ENCODE peak calls at places on chromosomes 2 and 18, in eight cellular contexts. W is body of pancreas, U is A549, D is transverse colon, X is Peyer's patch, N is ovary, Y is esophagus squamous epithelium, Z is uterus. E is an unnamed sample.
A peak's percentile ranks its signal among the peaks of the same experiment; 100 is the strongest.

GRCh38 chr2:167964650-167965404 is 282.6 kb downstream of the STK39 start:
- DNase-seq in U (no peak), W (no peak), X (no peak), D (no peak), Z (no peak), N (no peak), Y (no peak), E (no peak)

GRCh38 chr2:60961457-60961856 is 56.1 kb upstream of the PEX13 start:
- DNase-seq in U (peak; percentile 63), D (no peak), Y (no peak), N (no peak), Z (no peak), W (no peak), X (no peak), E (no peak)

GRCh38 chr2:30373881-30374302 is 73.2 kb upstream of the LCLAT1 start:
- DNase-seq in D (no peak), U (no peak), Z (no peak), Y (no peak), X (no peak), N (no peak), W (no peak), E (no peak)

GRCh38 chr2:20424300-20425290 is 22.3 kb upstream of the RHOB start:
- DNase-seq in Y (peak; percentile 36), D (peak; percentile 67), W (peak; percentile 73), U (no peak), Z (no peak), N (no peak), X (peak; percentile 55), E (peak; percentile 78)

GRCh38 chr2:50529600-50530218 is 502.2 kb downstream of the NRXN1 start:
- DNase-seq in Y (no peak), W (peak; percentile 4), Z (no peak), N (no peak), D (no peak), U (peak; percentile 41), X (no peak), E (no peak)

GRCh38 chr2:118847447-118848172 is at the start of gene EN1:
- DNase-seq in U (peak; percentile 56), N (no peak), X (peak; percentile 2), Y (no peak), W (peak; percentile 19), D (no peak), Z (no peak), E (no peak)

GRCh38 chr18:79956276-79956675 is 4.8 kb upstream of the SLC66A2 start:
- DNase-seq in N (no peak), Z (no peak), X (no peak), Y (no peak), U (no peak), W (no peak), D (peak; percentile 4), E (no peak)

GRCh38 chr2:205889073-205889472 is 196.9 kb downstream of the INO80D start:
- DNase-seq in Y (no peak), D (no peak), X (no peak), Z (no peak), N (no peak), U (peak; percentile 13), W (no peak), E (no peak)

GRCh38 chr2:135685361-135685760 is 56.3 kb upstream of the UBXN4 start:
- DNase-seq in X (no peak), Y (no peak), Z (no peak), D (no peak), W (no peak), N (no peak), U (no peak), E (no peak)

GRCh38 chr2:109375131-109375561 is 238.6 kb downstream of the SEPTIN10 start:
- DNase-seq in Z (peak; percentile 11), N (no peak), X (peak; percentile 5), D (no peak), Y (no peak), W (no peak), U (no peak), E (no peak)

GRCh38 chr2:89781962-89782361 is 1090.5 kb downstream of the RPIA start:
- DNase-seq in Z (no peak), N (no peak), W (no peak), X (no peak), Y (no peak), D (no peak), U (no peak), E (no peak)

GRCh38 chr2:89784960-89785359 is 1093.5 kb downstream of the RPIA start:
- DNase-seq in N (no peak), Z (no peak), D (no peak), W (no peak), X (no peak), Y (no peak), U (no peak), E (no peak)

DNA sequence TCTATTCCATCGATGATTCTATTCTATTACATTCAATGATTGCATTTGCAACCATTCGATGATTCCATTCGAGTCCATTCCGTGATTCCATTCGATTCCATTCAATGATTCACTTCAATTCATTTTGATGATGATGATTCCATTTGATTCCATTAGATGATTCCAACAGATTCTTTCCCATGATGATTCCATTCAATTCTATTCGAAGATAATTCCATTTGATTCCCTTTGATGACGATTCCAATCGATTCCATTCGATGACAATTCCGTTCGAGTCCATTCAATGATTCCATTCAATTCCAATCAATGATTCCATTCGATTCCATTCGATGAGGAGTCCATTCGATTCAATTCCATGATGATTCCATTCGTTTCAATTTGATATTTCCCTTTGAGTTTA is 1088.8 kb downstream of the RPIA start:
- DNase-seq in Z (no peak), N (no peak), X (no peak), Y (no peak), D (no peak), U (no peak), W (no peak), E (no peak)
- H3K9me3 ChIP-seq in Z (no peaks in the 10 kb centered on the region), N (peaks cover 9% of the 10 kb centered on the region), X (peaks cover 55% of the 10 kb centered on the region), Y (peaks cover 71% of the 10 kb centered on the region), D (peaks cover 26% of the 10 kb centered on the region), U (peaks cover 44% of the 10 kb centered on the region), W (peaks cover 47% of the 10 kb centered on the region), E (peaks cover 100% of the 10 kb centered on the region)

GRCh38 chr2:176093145-176093888 is 796 bp downstream of the HOXD13 start:
- DNase-seq in U (no peak), D (no peak), Y (no peak), W (no peak), Z (no peak), X (no peak), N (no peak), E (no peak)

GRCh38 chr2:176090870-176091269 is 1.7 kb upstream of the HOXD13 start:
- DNase-seq in W (no peak), X (no peak), N (no peak), Y (no peak), Z (no peak), D (no peak), U (no peak), E (no peak)

GRCh38 chr2:176091329-176092258 is 927 bp upstream of the HOXD13 start:
- DNase-seq in X (no peak), Z (no peak), U (no peak), Y (no peak), N (no peak), W (no peak), D (no peak), E (no peak)

GRCh38 chr2:176093889-176094232 is 1.3 kb downstream of the HOXD13 start:
- DNase-seq in Z (no peak), Y (no peak), W (no peak), X (no peak), N (no peak), D (no peak), U (no peak), E (no peak)

DNA sequence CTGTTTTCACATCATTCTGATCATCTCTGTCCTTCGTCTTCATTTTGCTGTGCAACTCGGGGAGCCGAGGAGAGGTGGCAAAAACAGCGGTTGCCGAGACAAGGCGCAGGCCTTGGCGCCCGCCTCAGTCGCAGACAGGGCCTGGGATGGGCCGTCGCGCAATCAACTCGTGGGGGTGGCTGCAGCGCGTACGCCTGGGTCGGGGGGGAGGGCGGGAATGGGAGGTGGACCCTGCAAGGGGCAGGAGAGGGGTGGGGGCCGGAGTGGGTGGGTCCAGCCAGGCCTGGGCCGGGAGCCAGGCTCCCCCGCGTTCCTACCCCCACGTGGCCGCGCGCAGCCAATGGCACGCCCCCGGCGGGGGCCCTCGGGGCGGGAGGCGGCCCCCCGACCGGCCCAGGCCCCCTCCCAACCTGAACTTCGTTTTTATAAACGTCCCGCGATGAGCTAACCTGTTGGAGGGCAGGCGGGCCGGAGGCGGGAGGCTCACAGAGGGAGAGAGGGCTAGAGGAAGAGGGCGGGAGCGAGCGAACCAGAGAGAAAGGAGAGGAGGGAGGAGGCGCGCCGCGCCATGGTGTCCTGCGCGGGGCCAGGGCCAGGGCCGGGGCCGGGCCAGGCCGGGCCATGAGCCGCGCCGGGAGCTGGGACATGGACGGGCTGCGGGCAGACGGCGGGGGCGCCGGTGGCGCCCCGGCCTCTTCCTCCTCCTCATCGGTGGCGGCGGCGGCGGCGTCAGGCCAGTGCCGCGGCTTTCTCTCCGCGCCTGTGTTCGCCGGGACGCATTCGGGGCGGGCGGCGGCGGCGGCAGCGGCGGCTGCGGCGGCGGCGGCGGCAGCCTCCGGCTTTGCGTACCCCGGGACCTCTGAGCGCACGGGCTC is at the start of gene HOXD13:
- DNase-seq in Z (no peak), U (no peak), D (no peak), W (no peak), X (no peak), N (no peak), Y (no peak), E (peak; percentile 10)
- TF ChIP-seq POLR2A in Z (no peak), U (no peak), D (no peak), W (no peak), X (no peak), N (no peak), Y (no peak), E (no peak)

DNA sequence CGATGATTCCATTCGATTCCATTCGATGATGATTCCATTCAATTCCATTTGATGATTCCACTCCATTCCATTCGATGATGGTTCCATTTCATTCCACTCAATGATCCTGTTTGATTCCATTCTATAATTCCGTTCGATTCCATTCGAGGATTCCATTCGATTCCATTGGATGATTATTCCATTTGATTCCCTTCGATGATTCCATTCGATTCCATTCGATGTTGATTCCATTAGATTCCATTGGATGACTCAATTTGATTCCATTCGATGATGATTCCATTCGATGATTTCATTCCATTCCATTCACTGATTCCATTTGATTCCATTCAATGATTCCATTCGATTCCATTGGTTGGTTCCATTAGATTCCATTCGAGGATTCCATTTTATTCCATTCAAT is 1084.4 kb downstream of the RPIA start:
- DNase-seq in X (no peak), U (no peak), W (no peak), D (no peak), Y (no peak), Z (no peak), N (no peak), E (no peak)
- H3K9me3 ChIP-seq in X (peaks cover 19% of the 10 kb centered on the region), U (peaks cover 23% of the 10 kb centered on the region), W (peaks cover 63% of the 10 kb centered on the region), D (peaks cover 22% of the 10 kb centered on the region), Y (peaks cover 45% of the 10 kb centered on the region), Z (no peaks in the 10 kb centered on the region), N (peaks cover 13% of the 10 kb centered on the region), E (peaks cover 84% of the 10 kb centered on the region)

GRCh38 chr18:4858378-4859127 is 338.5 kb downstream of the AKAIN1 start:
- DNase-seq in W (no peak), Y (no peak), N (no peak), X (no peak), D (no peak), Z (no peak), U (no peak), E (no peak)
- TF ChIP-seq POLR2A in W (no peak), Y (no peak), N (no peak), X (no peak), D (no peak), Z (no peak), U (no peak), E (no peak)

DNA sequence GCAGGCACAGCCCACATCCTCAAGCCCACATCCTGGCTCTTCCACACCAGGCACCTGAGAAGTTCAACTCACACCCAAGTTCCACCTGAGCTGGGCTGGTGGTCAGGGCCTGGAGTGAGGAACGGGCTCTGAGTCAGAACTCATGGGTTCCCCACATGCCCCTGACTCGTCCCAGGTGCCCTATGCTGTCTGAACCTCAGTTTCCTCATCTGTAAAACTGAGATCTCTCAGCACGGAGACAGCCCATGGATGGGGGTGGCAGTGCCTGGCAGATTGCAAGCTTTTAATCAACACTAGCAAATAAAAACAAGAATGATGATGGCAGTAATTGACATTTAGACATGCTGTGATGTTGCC is 307.8 kb downstream of the NDUFA10 start:
- DNase-seq in Z (peak; percentile 5), W (no peak), N (no peak), D (no peak), U (no peak), X (no peak), Y (no peak), E (no peak)
- H3K9me3 ChIP-seq in Z (no peaks in the 10 kb centered on the region), W (peaks cover 3% of the 10 kb centered on the region), N (no peaks in the 10 kb centered on the region), D (peaks cover 7% of the 10 kb centered on the region), U (peaks cover 38% of the 10 kb centered on the region), X (no peaks in the 10 kb centered on the region), Y (no peaks in the 10 kb centered on the region), E (no peaks in the 10 kb centered on the region)

E was measured in heart left ventricle.